ENCODE peak calls at places on chromosome 12, in five cellular contexts. One of them, this sample, is unnamed.

GRCh38 chr12:98421336-98421735 is 94.1 kb upstream of the TMPO start:
- DNase-seq in IMR-90: no peak
- DNase-seq in activated CD4-positive, alpha-beta T cell treated with anti-CD3 and anti-CD28 coated beads, Interleukin-2, amount 50 U/mL, for 4 hours: no peak
- DNase-seq in ascending aorta: no peak
- DNase-seq in stimulated activated naive B cell treated with anti-CD40 and anti-IgM and Interleukin-4, amounts not matched to agents 10 μg/mL and 1 μg/mL and 100 μg/mL, for 72 hours: no peak
- DNase-seq in this sample: no peak

GRCh38 chr12:114780746-114781399 is 96.9 kb upstream of the TBX3 start:
- DNase-seq in activated CD4-positive, alpha-beta T cell treated with anti-CD3 and anti-CD28 coated beads, Interleukin-2, amount 50 U/mL, for 4 hours: no peak
- DNase-seq in IMR-90: no peak
- DNase-seq in ascending aorta: no peak
- DNase-seq in stimulated activated naive B cell treated with anti-CD40 and anti-IgM and Interleukin-4, amounts not matched to agents 10 μg/mL and 1 μg/mL and 100 μg/mL, for 72 hours: no peak
- DNase-seq in this sample: no peak

GRCh38 chr12:8553088-8553627 is 12.5 kb upstream of the CLEC4E start:
- DNase-seq in IMR-90: no peak
- DNase-seq in stimulated activated naive B cell treated with anti-CD40 and anti-IgM and Interleukin-4, amounts not matched to agents 10 μg/mL and 1 μg/mL and 100 μg/mL, for 72 hours: no peak
- DNase-seq in ascending aorta: no peak
- DNase-seq in activated CD4-positive, alpha-beta T cell treated with anti-CD3 and anti-CD28 coated beads, Interleukin-2, amount 50 U/mL, for 4 hours: no peak
- DNase-seq in this sample: no peak

GRCh38 chr12:107642240-107642639 is 43.4 kb upstream of the PWP1 start:
- DNase-seq in ascending aorta: no peak
- DNase-seq in activated CD4-positive, alpha-beta T cell treated with anti-CD3 and anti-CD28 coated beads, Interleukin-2, amount 50 U/mL, for 4 hours: no peak
- DNase-seq in stimulated activated naive B cell treated with anti-CD40 and anti-IgM and Interleukin-4, amounts not matched to agents 10 μg/mL and 1 μg/mL and 100 μg/mL, for 72 hours: no peak
- DNase-seq in IMR-90: no peak
- DNase-seq in this sample: no peak

GRCh38 chr12:52331833-52332232 is 10.6 kb upstream of the KRT83 start:
- DNase-seq in stimulated activated naive B cell treated with anti-CD40 and anti-IgM and Interleukin-4, amounts not matched to agents 10 μg/mL and 1 μg/mL and 100 μg/mL, for 72 hours: no peak
- DNase-seq in ascending aorta: no peak
- DNase-seq in IMR-90: no peak
- DNase-seq in activated CD4-positive, alpha-beta T cell treated with anti-CD3 and anti-CD28 coated beads, Interleukin-2, amount 50 U/mL, for 4 hours: no peak
- DNase-seq in this sample: no peak

GRCh38 chr12:124551268-124552144 is 15.9 kb downstream of the NCOR2 start:
- DNase-seq in IMR-90: peak
- DNase-seq in stimulated activated naive B cell treated with anti-CD40 and anti-IgM and Interleukin-4, amounts not matched to agents 10 μg/mL and 1 μg/mL and 100 μg/mL, for 72 hours: no peak
- DNase-seq in ascending aorta: peak
- DNase-seq in activated CD4-positive, alpha-beta T cell treated with anti-CD3 and anti-CD28 coated beads, Interleukin-2, amount 50 U/mL, for 4 hours: no peak
- DNase-seq in this sample: no peak

GRCh38 chr12:123034865-123035264 is 54.4 kb downstream of the ARL6IP4 start:
- DNase-seq in IMR-90: peak
- DNase-seq in activated CD4-positive, alpha-beta T cell treated with anti-CD3 and anti-CD28 coated beads, Interleukin-2, amount 50 U/mL, for 4 hours: peak
- DNase-seq in stimulated activated naive B cell treated with anti-CD40 and anti-IgM and Interleukin-4, amounts not matched to agents 10 μg/mL and 1 μg/mL and 100 μg/mL, for 72 hours: no peak
- DNase-seq in ascending aorta: no peak
- DNase-seq in this sample: no peak

GRCh38 chr12:91099373-91099772 is 11.9 kb downstream of the LUM start:
- DNase-seq in IMR-90: no peak
- DNase-seq in activated CD4-positive, alpha-beta T cell treated with anti-CD3 and anti-CD28 coated beads, Interleukin-2, amount 50 U/mL, for 4 hours: no peak
- DNase-seq in ascending aorta: no peak
- DNase-seq in stimulated activated naive B cell treated with anti-CD40 and anti-IgM and Interleukin-4, amounts not matched to agents 10 μg/mL and 1 μg/mL and 100 μg/mL, for 72 hours: no peak
- DNase-seq in this sample: no peak

GRCh38 chr12:32589165-32589891 is 89.8 kb upstream of the DNM1L start:
- DNase-seq in stimulated activated naive B cell treated with anti-CD40 and anti-IgM and Interleukin-4, amounts not matched to agents 10 μg/mL and 1 μg/mL and 100 μg/mL, for 72 hours: no peak
- DNase-seq in activated CD4-positive, alpha-beta T cell treated with anti-CD3 and anti-CD28 coated beads, Interleukin-2, amount 50 U/mL, for 4 hours: no peak
- DNase-seq in IMR-90: no peak
- DNase-seq in ascending aorta: no peak
- DNase-seq in this sample: no peak

GRCh38 chr12:57729321-57729844 is 9.2 kb downstream of the AGAP2 start:
- DNase-seq in ascending aorta: peak
- DNase-seq in IMR-90: no peak
- DNase-seq in stimulated activated naive B cell treated with anti-CD40 and anti-IgM and Interleukin-4, amounts not matched to agents 10 μg/mL and 1 μg/mL and 100 μg/mL, for 72 hours: no peak
- DNase-seq in activated CD4-positive, alpha-beta T cell treated with anti-CD3 and anti-CD28 coated beads, Interleukin-2, amount 50 U/mL, for 4 hours: no peak
- DNase-seq in this sample: no peak

GRCh38 chr12:97573901-97574300 is 111.3 kb downstream of the RMST start:
- DNase-seq in IMR-90: no peak
- DNase-seq in ascending aorta: no peak
- DNase-seq in activated CD4-positive, alpha-beta T cell treated with anti-CD3 and anti-CD28 coated beads, Interleukin-2, amount 50 U/mL, for 4 hours: no peak
- DNase-seq in stimulated activated naive B cell treated with anti-CD40 and anti-IgM and Interleukin-4, amounts not matched to agents 10 μg/mL and 1 μg/mL and 100 μg/mL, for 72 hours: no peak
- DNase-seq in this sample: no peak

GRCh38 chr12:118773956-118774723 is 207.2 kb upstream of the SRRM4 start:
- DNase-seq in ascending aorta: no peak
- DNase-seq in stimulated activated naive B cell treated with anti-CD40 and anti-IgM and Interleukin-4, amounts not matched to agents 10 μg/mL and 1 μg/mL and 100 μg/mL, for 72 hours: no peak
- DNase-seq in IMR-90: no peak
- DNase-seq in activated CD4-positive, alpha-beta T cell treated with anti-CD3 and anti-CD28 coated beads, Interleukin-2, amount 50 U/mL, for 4 hours: no peak
- DNase-seq in this sample: no peak

GRCh38 chr12:131622422-131622955 is 88.4 kb upstream of the SFSWAP start:
- DNase-seq in ascending aorta: no peak
- DNase-seq in stimulated activated naive B cell treated with anti-CD40 and anti-IgM and Interleukin-4, amounts not matched to agents 10 μg/mL and 1 μg/mL and 100 μg/mL, for 72 hours: no peak
- DNase-seq in activated CD4-positive, alpha-beta T cell treated with anti-CD3 and anti-CD28 coated beads, Interleukin-2, amount 50 U/mL, for 4 hours: no peak
- DNase-seq in IMR-90: no peak
- DNase-seq in this sample: no peak

GRCh38 chr12:20798561-20798960 is 11.9 kb upstream of the SLCO1B3 start:
- DNase-seq in activated CD4-positive, alpha-beta T cell treated with anti-CD3 and anti-CD28 coated beads, Interleukin-2, amount 50 U/mL, for 4 hours: no peak
- DNase-seq in IMR-90: no peak
- DNase-seq in ascending aorta: no peak
- DNase-seq in stimulated activated naive B cell treated with anti-CD40 and anti-IgM and Interleukin-4, amounts not matched to agents 10 μg/mL and 1 μg/mL and 100 μg/mL, for 72 hours: no peak
- DNase-seq in this sample: peak

GRCh38 chr12:127280393-127281275 is 986.3 kb upstream of the TMEM132C start:
- DNase-seq in stimulated activated naive B cell treated with anti-CD40 and anti-IgM and Interleukin-4, amounts not matched to agents 10 μg/mL and 1 μg/mL and 100 μg/mL, for 72 hours: peak
- DNase-seq in ascending aorta: no peak
- DNase-seq in IMR-90: no peak
- DNase-seq in activated CD4-positive, alpha-beta T cell treated with anti-CD3 and anti-CD28 coated beads, Interleukin-2, amount 50 U/mL, for 4 hours: peak
- DNase-seq in this sample: no peak

GRCh38 chr12:21456291-21456780 is 18.9 kb downstream of the PYROXD1 start:
- DNase-seq in ascending aorta: no peak
- DNase-seq in IMR-90: no peak
- DNase-seq in stimulated activated naive B cell treated with anti-CD40 and anti-IgM and Interleukin-4, amounts not matched to agents 10 μg/mL and 1 μg/mL and 100 μg/mL, for 72 hours: no peak
- DNase-seq in activated CD4-positive, alpha-beta T cell treated with anti-CD3 and anti-CD28 coated beads, Interleukin-2, amount 50 U/mL, for 4 hours: peak
- DNase-seq in this sample: no peak

GRCh38 chr12:100174506-100174905 is 26.1 kb upstream of the ACTR6 start:
- DNase-seq in ascending aorta: no peak
- DNase-seq in stimulated activated naive B cell treated with anti-CD40 and anti-IgM and Interleukin-4, amounts not matched to agents 10 μg/mL and 1 μg/mL and 100 μg/mL, for 72 hours: no peak
- DNase-seq in IMR-90: no peak
- DNase-seq in activated CD4-positive, alpha-beta T cell treated with anti-CD3 and anti-CD28 coated beads, Interleukin-2, amount 50 U/mL, for 4 hours: no peak
- DNase-seq in this sample: no peak

GRCh38 chr12:121651381-121651780 is 18.1 kb downstream of the MORN3 start:
- DNase-seq in stimulated activated naive B cell treated with anti-CD40 and anti-IgM and Interleukin-4, amounts not matched to agents 10 μg/mL and 1 μg/mL and 100 μg/mL, for 72 hours: no peak
- DNase-seq in activated CD4-positive, alpha-beta T cell treated with anti-CD3 and anti-CD28 coated beads, Interleukin-2, amount 50 U/mL, for 4 hours: no peak
- DNase-seq in IMR-90: no peak
- DNase-seq in ascending aorta: no peak
- DNase-seq in this sample: no peak

GRCh38 chr12:51395283-51396230 is 4.4 kb upstream of the GALNT6 start:
- DNase-seq in IMR-90: no peak
- DNase-seq in ascending aorta: no peak
- DNase-seq in activated CD4-positive, alpha-beta T cell treated with anti-CD3 and anti-CD28 coated beads, Interleukin-2, amount 50 U/mL, for 4 hours: no peak
- DNase-seq in stimulated activated naive B cell treated with anti-CD40 and anti-IgM and Interleukin-4, amounts not matched to agents 10 μg/mL and 1 μg/mL and 100 μg/mL, for 72 hours: peak
- DNase-seq in this sample: no peak

GRCh38 chr12:114213055-114213561 is 192.8 kb downstream of the TBX5 start:
- DNase-seq in ascending aorta: no peak
- DNase-seq in activated CD4-positive, alpha-beta T cell treated with anti-CD3 and anti-CD28 coated beads, Interleukin-2, amount 50 U/mL, for 4 hours: no peak
- DNase-seq in stimulated activated naive B cell treated with anti-CD40 and anti-IgM and Interleukin-4, amounts not matched to agents 10 μg/mL and 1 μg/mL and 100 μg/mL, for 72 hours: no peak
- DNase-seq in IMR-90: no peak
- DNase-seq in this sample: no peak

GRCh38 chr12:75483411-75483810 is 2.9 kb downstream of the GLIPR1 start:
- DNase-seq in stimulated activated naive B cell treated with anti-CD40 and anti-IgM and Interleukin-4, amounts not matched to agents 10 μg/mL and 1 μg/mL and 100 μg/mL, for 72 hours: no peak
- DNase-seq in activated CD4-positive, alpha-beta T cell treated with anti-CD3 and anti-CD28 coated beads, Interleukin-2, amount 50 U/mL, for 4 hours: no peak
- DNase-seq in ascending aorta: no peak
- DNase-seq in IMR-90: no peak
- DNase-seq in this sample: no peak

GRCh38 chr12:54019111-54019811 is 9.0 kb upstream of the HOXC6 start:
- DNase-seq in IMR-90: no peak
- DNase-seq in activated CD4-positive, alpha-beta T cell treated with anti-CD3 and anti-CD28 coated beads, Interleukin-2, amount 50 U/mL, for 4 hours: no peak
- DNase-seq in stimulated activated naive B cell treated with anti-CD40 and anti-IgM and Interleukin-4, amounts not matched to agents 10 μg/mL and 1 μg/mL and 100 μg/mL, for 72 hours: no peak
- DNase-seq in ascending aorta: no peak
- DNase-seq in this sample: no peak

GRCh38 chr12:98469108-98469507 is 46.3 kb upstream of the TMPO start:
- DNase-seq in activated CD4-positive, alpha-beta T cell treated with anti-CD3 and anti-CD28 coated beads, Interleukin-2, amount 50 U/mL, for 4 hours: no peak
- DNase-seq in ascending aorta: no peak
- DNase-seq in IMR-90: no peak
- DNase-seq in stimulated activated naive B cell treated with anti-CD40 and anti-IgM and Interleukin-4, amounts not matched to agents 10 μg/mL and 1 μg/mL and 100 μg/mL, for 72 hours: no peak
- DNase-seq in this sample: no peak

This sample was measured in Calu3.